ENCODE peak calls at places on chromosomes 4 and X, in four cellular contexts. U is GM23248, H is neural progenitor cell, P is PC-3. T is an unnamed sample.

GRCh38 chr4:4854649-4855292 is 4.7 kb upstream of the MSX1 start:
- DNase-seq in P (no peak), U (no peak), H (peak), T (no peak)

GRCh38 chr4:174318829-174319764 is 35.4 kb downstream of the CEP44 start:
- DNase-seq in U (peak), H (peak), P (peak), T (peak)

GRCh38 chr4:1113311-1114009 is at the start of gene RNF212:
- DNase-seq in U (peak), H (peak), P (no peak), T (peak)

GRCh38 chr4:90183254-90183653 is 56.1 kb downstream of the CCSER1 start:
- DNase-seq in P (no peak), U (no peak), H (no peak), T (no peak)

GRCh38 chrX:70084592-70084991 is 22.3 kb downstream of the OTUD6A start:
- DNase-seq in U (no peak), H (no peak), P (no peak), T (no peak)

GRCh38 chr4:147581601-147582350 is 35.4 kb upstream of the TMEM184C start:
- DNase-seq in H (no peak), U (peak), P (peak), T (no peak)

GRCh38 chr4:141283152-141283551 is 62.5 kb downstream of the ZNF330 start:
- DNase-seq in H (no peak), U (no peak), P (no peak), T (no peak)

GRCh38 chr4:66640216-66640615 is 905.1 kb downstream of the CENPC start:
- DNase-seq in P (no peak), U (no peak), H (peak), T (no peak)

GRCh38 chr4:38710053-38710452 is 46.1 kb downstream of the KLF3 start:
- DNase-seq in U (no peak), H (no peak), P (no peak), T (no peak)

GRCh38 chrX:80014141-80014940 is at the start of gene TBX22:
- DNase-seq in H (no peak), U (no peak), P (no peak), T (no peak)

GRCh38 chr4:4443821-4444220 is 56.9 kb downstream of the NSG1 start:
- DNase-seq in H (no peak), U (peak), P (peak), T (peak)

GRCh38 chrX:135923353-135923752 is 29.8 kb downstream of the SAGE1 start:
- DNase-seq in P (peak), H (peak), U (no peak), T (no peak)

GRCh38 chr4:40629401-40630334 is at the start of gene RBM47:
- DNase-seq in H (peak), U (peak), P (peak), T (peak)

GRCh38 chr4:73275318-73275654 is 16.7 kb upstream of the ANKRD17 start:
- DNase-seq in P (no peak), H (no peak), U (no peak), T (no peak)

GRCh38 chrX:44055638-44056037 is 82.4 kb upstream of the NDP start:
- DNase-seq in U (no peak), P (no peak), H (no peak), T (no peak)

GRCh38 chr4:140061194-140061593 is 92.8 kb downstream of the MAML3 start:
- DNase-seq in P (no peak), H (no peak), U (no peak), T (no peak)

GRCh38 chrX:133909888-133910287 is 75.5 kb downstream of the GPC3 start:
- DNase-seq in U (no peak), H (no peak), P (no peak), T (no peak)

GRCh38 chrX:153848325-153848724 is 18.0 kb upstream of the PDZD4 start:
- DNase-seq in P (no peak), H (peak), U (no peak), T (no peak)

GRCh38 chrX:46796574-46797191 is 37.8 kb upstream of the SLC9A7 start:
- DNase-seq in H (peak), U (peak), P (peak), T (peak)

GRCh38 chrX:50798782-50799181 is 15.2 kb downstream of the SHROOM4 start:
- DNase-seq in H (no peak), U (no peak), P (no peak), T (peak)

GRCh38 chr4:127967141-127967775 is 2.1 kb downstream of the ABHD18 start:
- DNase-seq in P (no peak), H (no peak), U (no peak), T (no peak)

GRCh38 chr4:101252721-101253120 is 94.6 kb downstream of the PPP3CA start:
- DNase-seq in H (no peak), P (no peak), U (peak), T (no peak)

GRCh38 chrX:5409106-5409505 is 819.6 kb downstream of the NLGN4X start:
- DNase-seq in P (no peak), U (no peak), H (no peak), T (no peak)

GRCh38 chr4:142282870-142283431 is 563.1 kb downstream of the INPP4B start:
- DNase-seq in H (peak), U (peak), P (peak), T (peak)

GRCh38 chr4:15995826-15996225 is 32.9 kb upstream of the FGFBP2 start:
- DNase-seq in H (no peak), P (no peak), U (no peak), T (no peak)

GRCh38 chrX:7334253-7334935 is 186.4 kb upstream of the PUDP start:
- DNase-seq in U (peak), H (no peak), P (peak), T (no peak)

GRCh38 chr4:102599887-102600286 is 98.7 kb downstream of the NFKB1 start:
- DNase-seq in P (no peak), H (no peak), U (no peak), T (no peak)

GRCh38 chrX:24081661-24082154 is 27.0 kb downstream of the EIF2S3 start:
- DNase-seq in U (peak), P (peak), H (peak), T (peak)

GRCh38 chr4:141807073-141807472 is 170.7 kb downstream of the IL15 start:
- DNase-seq in P (peak), U (peak), H (no peak), T (no peak)

GRCh38 chrX:47831788-47832187 is 4.9 kb upstream of the ZNF81 start:
- DNase-seq in H (peak), P (peak), U (peak), T (peak)

GRCh38 chr4:165355900-165356300 is 22.9 kb upstream of the CPE start:
- DNase-seq in P (peak), U (peak), H (peak), T (peak)

GRCh38 chrX:129663171-129663570 is 8.4 kb upstream of the APLN start:
- DNase-seq in P (no peak), H (no peak), U (no peak), T (no peak)

DNA sequence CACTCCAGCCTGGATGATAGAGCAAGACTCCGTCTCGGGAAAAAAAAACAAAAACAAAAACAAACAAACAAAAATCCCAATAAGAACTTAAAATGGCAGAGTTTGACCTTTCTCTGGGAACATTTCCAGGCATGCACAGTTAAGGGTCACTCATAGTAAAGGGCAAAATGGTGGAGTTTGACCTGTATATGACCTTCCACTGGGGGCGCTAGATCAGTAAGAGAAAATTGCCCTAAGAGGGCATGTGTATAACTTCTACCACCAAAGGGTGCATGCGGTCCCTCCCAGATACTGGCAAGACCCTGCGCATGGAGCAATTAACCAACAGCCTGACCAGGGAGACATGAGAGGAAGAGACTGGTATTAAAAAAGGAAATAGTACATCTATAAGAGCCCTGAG is 177.2 kb downstream of the MOSPD2 start:
- DNase-seq in U (no peak), P (no peak), H (no peak), T (no peak)
- TF ChIP-seq EZH2phosphoT487 in U (no peak), P (no peak), H (no peak), T (no peak)

GRCh38 chrX:642436-643210 is 12.0 kb downstream of the SHOX start:
- DNase-seq in H (no peak), P (no peak), U (no peak), T (no peak)

GRCh38 chrX:643911-644303 is 13.3 kb downstream of the SHOX start:
- DNase-seq in H (no peak), P (no peak), U (no peak), T (no peak)

GRCh38 chrX:644304-645023 is 13.9 kb downstream of the SHOX start:
- DNase-seq in U (no peak), P (no peak), H (peak), T (no peak)

GRCh38 chrX:640641-641040 is 10.1 kb downstream of the SHOX start:
- DNase-seq in H (no peak), P (no peak), U (no peak), T (no peak)

GRCh38 chrX:641671-642435 is 11.3 kb downstream of the SHOX start:
- DNase-seq in P (no peak), U (no peak), H (no peak), T (no peak)
- TF ChIP-seq EZH2 in P (no peak), U (no peak), H (peak), T (no peak)

DNA sequence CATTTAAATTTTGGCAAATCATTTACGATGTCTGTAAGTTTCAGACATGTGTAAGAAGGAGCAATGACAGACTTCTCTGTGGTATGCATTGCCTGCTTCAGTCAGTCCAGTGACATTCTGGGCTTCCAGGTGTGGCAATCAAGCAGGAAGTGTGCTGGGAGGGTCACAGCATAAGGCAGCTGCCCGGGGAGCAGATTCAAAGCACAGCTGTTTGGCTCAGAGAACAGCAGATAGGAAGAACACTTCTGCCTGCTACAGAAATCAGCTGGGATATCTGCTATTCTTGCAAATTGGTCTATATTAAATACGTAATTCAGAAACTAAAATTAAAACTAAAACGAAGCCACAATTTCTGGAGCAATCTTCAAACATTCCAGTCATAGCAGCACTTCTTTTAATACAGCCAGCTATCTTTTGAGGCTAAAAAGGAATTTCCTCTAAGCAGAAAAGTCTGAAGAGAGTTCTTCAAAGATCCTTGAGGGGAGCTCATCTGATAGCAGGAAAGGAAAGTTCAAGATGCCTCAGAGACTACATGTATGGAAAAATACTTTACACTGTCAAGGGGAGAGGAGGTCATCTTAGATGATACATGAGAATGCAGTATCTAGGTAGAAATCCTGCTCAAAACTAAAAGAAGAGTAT is 47.4 kb upstream of the GALNT7 start:
- DNase-seq in P (peak), U (peak), H (peak), T (peak)
- TF ChIP-seq EZH2phosphoT487 in P (no peak), U (no peak), H (no peak), T (no peak)

DNA sequence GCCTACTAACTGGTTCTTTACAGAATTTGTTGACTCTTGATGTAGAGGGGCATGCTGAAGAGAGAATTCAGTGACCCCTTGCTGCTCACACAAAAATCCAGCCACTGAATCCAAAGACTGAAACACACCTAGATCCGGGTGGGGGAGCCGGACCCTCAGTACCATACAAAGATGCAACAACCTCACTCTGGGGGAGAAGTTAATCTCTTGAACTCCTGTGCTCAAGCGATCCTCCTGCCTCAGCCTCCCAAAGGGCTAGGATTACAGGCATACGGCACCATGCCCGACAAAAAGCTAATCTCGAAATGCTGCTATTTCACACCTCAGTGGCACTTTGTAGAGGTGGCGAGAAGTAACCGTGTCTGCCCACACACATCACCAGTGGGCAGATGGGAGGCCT is 88.8 kb upstream of the HELT start:
- DNase-seq in U (no peak), P (no peak), H (no peak), T (no peak)
- TF ChIP-seq EZH2 in U (no peak), P (no peak), H (no peak), T (no peak)

GRCh38 chr4:52659016-52659721 is at the start of gene USP46:
- DNase-seq in H (peak), P (peak), U (peak), T (peak)
- TF ChIP-seq EZH2phosphoT487 in H (no peak), P (no peak), U (no peak), T (no peak)

DNA sequence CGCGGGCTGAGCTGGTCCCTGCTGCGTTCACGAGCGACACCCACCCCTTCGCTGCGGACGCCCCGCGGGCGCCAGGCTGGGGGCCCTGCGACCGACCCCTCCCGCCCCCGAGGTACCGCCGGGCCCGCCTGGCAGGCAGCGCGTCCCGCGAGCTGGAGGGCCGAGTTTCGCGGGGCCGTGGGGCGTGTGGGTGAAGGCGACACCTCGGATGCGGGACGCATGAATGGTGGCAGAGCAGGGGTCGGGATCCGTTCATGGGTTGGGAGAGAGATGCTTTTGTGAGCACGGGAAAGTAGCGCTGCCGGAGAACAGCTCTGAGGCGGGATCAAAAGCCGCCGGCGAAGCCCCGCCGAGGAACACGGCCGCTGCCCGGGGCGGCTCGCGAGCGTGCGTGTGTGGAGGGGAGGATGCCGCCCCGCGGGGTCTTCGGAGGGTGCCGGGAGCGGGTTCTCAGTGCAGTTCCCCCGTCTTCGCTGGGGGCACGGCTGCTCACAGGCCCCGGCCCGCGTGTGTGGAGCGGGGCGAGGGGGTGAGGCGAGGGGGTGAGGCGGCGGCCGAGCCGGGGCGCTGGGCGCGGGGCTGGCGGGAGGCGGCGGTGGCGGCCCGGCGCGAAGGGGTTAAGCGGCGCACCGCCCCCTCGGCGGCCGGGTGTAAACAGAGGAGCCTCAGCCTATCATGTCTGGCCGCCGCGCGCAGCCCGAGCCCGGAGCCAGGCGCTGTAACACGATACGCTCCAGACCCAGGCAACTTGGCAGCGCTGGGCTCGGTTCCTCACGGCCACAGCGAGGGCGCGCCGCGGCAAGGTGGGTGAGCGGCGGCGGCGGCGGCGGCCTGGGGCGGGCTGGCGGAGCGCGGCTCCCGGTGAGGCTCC is 205.3 kb downstream of the TENM3 start:
- DNase-seq in H (peak), P (peak), U (peak), T (peak)
- TF ChIP-seq EZH2 in H (no peak), P (peak), U (no peak), T (no peak)

DNA sequence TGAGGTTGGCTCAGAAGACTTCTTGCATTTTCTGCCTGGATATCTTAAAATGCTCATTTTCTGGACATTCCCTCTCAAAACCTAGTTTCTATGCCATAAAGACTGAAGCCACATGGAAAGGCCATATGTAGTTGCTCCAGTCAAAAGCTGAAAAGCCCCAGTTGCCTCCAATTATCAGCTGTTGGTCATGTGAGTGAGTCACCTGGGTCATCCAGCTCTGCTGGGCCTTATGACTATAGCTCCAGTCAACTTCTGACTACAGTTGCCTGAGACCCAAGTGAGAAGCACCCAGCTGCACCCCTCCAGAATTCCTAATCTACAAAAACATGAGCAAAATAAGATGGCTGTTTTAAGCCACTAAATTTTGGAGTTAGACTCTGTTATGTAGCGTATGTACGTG is 41.9 kb downstream of the HELQ start:
- DNase-seq in U (peak), P (no peak), H (no peak), T (no peak)
- TF ChIP-seq EZH2phosphoT487 in U (no peak), P (no peak), H (no peak), T (no peak)

GRCh38 chrX:139204576-139204902 is 326.0 kb upstream of the F9 start:
- DNase-seq in P (no peak), H (no peak), U (no peak), T (no peak)

GRCh38 chrX:139206914-139207313 is 323.6 kb upstream of the F9 start:
- DNase-seq in P (no peak), U (no peak), H (no peak), T (no peak)

GRCh38 chrX:139202742-139203410 is 327.7 kb upstream of the F9 start:
- DNase-seq in H (peak), U (peak), P (no peak), T (peak)

GRCh38 chrX:139203681-139204575 is 326.6 kb upstream of the F9 start:
- DNase-seq in H (peak), P (peak), U (peak), T (peak)

GRCh38 chrX:139204903-139205667 is 325.5 kb upstream of the F9 start:
- DNase-seq in H (peak), P (peak), U (peak), T (peak)
- TF ChIP-seq EZH2 in H (no peak), P (no peak), U (no peak), T (no peak)

T was measured in hepatocyte.